ENCODE peak calls at places on chromosome 17, in eight cellular contexts. One of them, this sample, is unnamed. For H3K4me1, the result is how much of the 10 kb centered on the place peaks cover.

GRCh38 chr17:32519769-32520701 is 33.2 kb downstream of the CDK5R1 start:
- DNase-seq in esophagus squamous epithelium: no peak
- DNase-seq in suprapubic skin: peak
- DNase-seq in effector memory CD4-positive, alpha-beta T cell: peak
- DNase-seq in cardiac muscle cell: peak
- DNase-seq in pancreas: no peak
- DNase-seq in kidney: no peak
- DNase-seq in heart right ventricle: peak
- DNase-seq in this sample: no peak

GRCh38 chr17:68955181-68955841 is at the start of gene ABCA8:
- DNase-seq in effector memory CD4-positive, alpha-beta T cell: no peak
- DNase-seq in heart right ventricle: no peak
- DNase-seq in suprapubic skin: no peak
- DNase-seq in cardiac muscle cell: peak
- DNase-seq in kidney: no peak
- DNase-seq in pancreas: no peak
- DNase-seq in esophagus squamous epithelium: no peak
- DNase-seq in this sample: no peak

GRCh38 chr17:13544292-13544691 is 57.4 kb downstream of the HS3ST3A1 start:
- DNase-seq in pancreas: no peak
- DNase-seq in kidney: no peak
- DNase-seq in suprapubic skin: no peak
- DNase-seq in effector memory CD4-positive, alpha-beta T cell: no peak
- DNase-seq in heart right ventricle: no peak
- DNase-seq in cardiac muscle cell: peak
- DNase-seq in esophagus squamous epithelium: no peak
- DNase-seq in this sample: no peak

GRCh38 chr17:38448208-38448776 is 20.0 kb downstream of the ARHGAP23 start:
- DNase-seq in effector memory CD4-positive, alpha-beta T cell: no peak
- DNase-seq in cardiac muscle cell: no peak
- DNase-seq in pancreas: no peak
- DNase-seq in suprapubic skin: no peak
- DNase-seq in esophagus squamous epithelium: no peak
- DNase-seq in kidney: no peak
- DNase-seq in heart right ventricle: no peak
- DNase-seq in this sample: no peak

GRCh38 chr17:50721194-50722010 is 2.0 kb downstream of the LUC7L3 start:
- DNase-seq in effector memory CD4-positive, alpha-beta T cell: no peak
- DNase-seq in suprapubic skin: no peak
- DNase-seq in esophagus squamous epithelium: no peak
- DNase-seq in pancreas: no peak
- DNase-seq in kidney: no peak
- DNase-seq in heart right ventricle: no peak
- DNase-seq in cardiac muscle cell: no peak
- DNase-seq in this sample: no peak

GRCh38 chr17:33292981-33293867 is at the start of gene ASIC2:
- DNase-seq in cardiac muscle cell: no peak
- DNase-seq in pancreas: peak
- DNase-seq in effector memory CD4-positive, alpha-beta T cell: no peak
- DNase-seq in heart right ventricle: no peak
- DNase-seq in suprapubic skin: no peak
- DNase-seq in kidney: peak
- DNase-seq in esophagus squamous epithelium: no peak
- DNase-seq in this sample: no peak

GRCh38 chr17:58381124-58381838 is 29.3 kb upstream of the SUPT4H1 start:
- DNase-seq in cardiac muscle cell: peak
- DNase-seq in effector memory CD4-positive, alpha-beta T cell: no peak
- DNase-seq in heart right ventricle: no peak
- DNase-seq in suprapubic skin: no peak
- DNase-seq in pancreas: no peak
- DNase-seq in kidney: no peak
- DNase-seq in esophagus squamous epithelium: no peak
- DNase-seq in this sample: no peak

GRCh38 chr17:35684046-35684802 is 47.2 kb upstream of the RASL10B start:
- DNase-seq in cardiac muscle cell: peak
- DNase-seq in heart right ventricle: no peak
- DNase-seq in effector memory CD4-positive, alpha-beta T cell: no peak
- DNase-seq in esophagus squamous epithelium: no peak
- DNase-seq in kidney: no peak
- DNase-seq in suprapubic skin: no peak
- DNase-seq in pancreas: no peak
- DNase-seq in this sample: no peak

GRCh38 chr17:50689956-50690886 is 17.5 kb downstream of the ANKRD40 start:
- DNase-seq in effector memory CD4-positive, alpha-beta T cell: no peak
- DNase-seq in pancreas: no peak
- DNase-seq in esophagus squamous epithelium: no peak
- DNase-seq in heart right ventricle: no peak
- DNase-seq in suprapubic skin: no peak
- DNase-seq in cardiac muscle cell: peak
- DNase-seq in kidney: peak
- DNase-seq in this sample: no peak

DNA sequence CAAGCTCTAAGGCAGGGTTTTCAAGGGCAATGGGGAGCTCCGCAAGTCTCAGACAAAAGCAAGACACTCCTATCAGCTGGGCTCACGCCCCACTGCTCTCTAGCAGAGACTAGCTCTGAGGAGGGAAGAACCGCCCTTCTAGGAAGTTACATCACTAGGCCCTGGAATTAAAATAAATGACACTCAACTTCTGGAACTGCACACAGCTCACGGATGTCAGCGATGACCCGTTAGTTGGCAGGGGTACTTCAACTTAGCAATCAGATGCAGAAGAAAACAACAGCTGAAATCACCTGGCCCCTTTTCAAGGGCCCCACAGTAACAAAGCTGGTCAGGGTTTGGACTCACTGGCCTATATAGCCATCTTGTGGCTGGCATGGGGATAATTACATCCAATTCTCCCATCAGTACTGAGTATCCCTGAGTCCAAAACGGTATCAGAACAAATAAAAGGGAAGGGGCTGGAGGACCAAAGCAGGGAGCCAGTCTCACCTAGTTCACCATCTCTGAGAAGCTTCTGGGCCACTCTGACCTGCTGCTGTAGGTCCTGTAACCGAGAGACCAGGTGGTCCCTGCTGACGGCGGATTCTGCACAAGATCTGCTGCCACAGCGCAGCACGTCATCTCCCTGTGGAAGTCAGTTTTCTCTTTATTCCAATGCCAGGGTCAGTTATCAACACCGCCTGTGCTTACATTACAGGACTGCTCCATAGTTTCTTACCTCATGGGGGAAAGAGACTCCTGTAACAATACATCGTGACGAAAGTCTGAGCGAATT is 22.2 kb downstream of the SERPINF1 start:
- DNase-seq in effector memory CD4-positive, alpha-beta T cell: no peak
- DNase-seq in esophagus squamous epithelium: no peak
- DNase-seq in suprapubic skin: peak
- DNase-seq in heart right ventricle: peak
- DNase-seq in kidney: peak
- DNase-seq in pancreas: no peak
- DNase-seq in cardiac muscle cell: peak
- DNase-seq in this sample: peak
- H3K4me1 ChIP-seq in effector memory CD4-positive, alpha-beta T cell: under half
- H3K4me1 ChIP-seq in esophagus squamous epithelium: half or more
- H3K4me1 ChIP-seq in suprapubic skin: half or more
- H3K4me1 ChIP-seq in heart right ventricle: half or more
- H3K4me1 ChIP-seq in kidney: under half
- H3K4me1 ChIP-seq in pancreas: under half
- H3K4me1 ChIP-seq in cardiac muscle cell: under half
- H3K4me1 ChIP-seq in this sample: under half

GRCh38 chr17:42512246-42512645 is 23.8 kb upstream of the NAGLU start:
- DNase-seq in heart right ventricle: no peak
- DNase-seq in effector memory CD4-positive, alpha-beta T cell: no peak
- DNase-seq in kidney: no peak
- DNase-seq in suprapubic skin: no peak
- DNase-seq in pancreas: no peak
- DNase-seq in cardiac muscle cell: no peak
- DNase-seq in esophagus squamous epithelium: no peak
- DNase-seq in this sample: peak
- H3K27ac ChIP-seq in heart right ventricle: peak
- H3K27ac ChIP-seq in effector memory CD4-positive, alpha-beta T cell: no peak
- H3K27ac ChIP-seq in kidney: peak
- H3K27ac ChIP-seq in suprapubic skin: no peak
- H3K27ac ChIP-seq in pancreas: no peak
- H3K27ac ChIP-seq in cardiac muscle cell: no peak
- H3K27ac ChIP-seq in esophagus squamous epithelium: peak
- H3K27ac ChIP-seq in this sample: peak

GRCh38 chr17:18191071-18191667 is 7.5 kb downstream of the ALKBH5 start:
- DNase-seq in heart right ventricle: no peak
- DNase-seq in suprapubic skin: no peak
- DNase-seq in kidney: peak
- DNase-seq in esophagus squamous epithelium: no peak
- DNase-seq in pancreas: peak
- DNase-seq in effector memory CD4-positive, alpha-beta T cell: no peak
- DNase-seq in cardiac muscle cell: peak
- DNase-seq in this sample: no peak
- H3K4me1 ChIP-seq in heart right ventricle: half or more
- H3K4me1 ChIP-seq in suprapubic skin: half or more
- H3K4me1 ChIP-seq in kidney: half or more
- H3K4me1 ChIP-seq in esophagus squamous epithelium: half or more
- H3K4me1 ChIP-seq in pancreas: half or more
- H3K4me1 ChIP-seq in effector memory CD4-positive, alpha-beta T cell: under half
- H3K4me1 ChIP-seq in cardiac muscle cell: under half
- H3K4me1 ChIP-seq in this sample: under half

DNA sequence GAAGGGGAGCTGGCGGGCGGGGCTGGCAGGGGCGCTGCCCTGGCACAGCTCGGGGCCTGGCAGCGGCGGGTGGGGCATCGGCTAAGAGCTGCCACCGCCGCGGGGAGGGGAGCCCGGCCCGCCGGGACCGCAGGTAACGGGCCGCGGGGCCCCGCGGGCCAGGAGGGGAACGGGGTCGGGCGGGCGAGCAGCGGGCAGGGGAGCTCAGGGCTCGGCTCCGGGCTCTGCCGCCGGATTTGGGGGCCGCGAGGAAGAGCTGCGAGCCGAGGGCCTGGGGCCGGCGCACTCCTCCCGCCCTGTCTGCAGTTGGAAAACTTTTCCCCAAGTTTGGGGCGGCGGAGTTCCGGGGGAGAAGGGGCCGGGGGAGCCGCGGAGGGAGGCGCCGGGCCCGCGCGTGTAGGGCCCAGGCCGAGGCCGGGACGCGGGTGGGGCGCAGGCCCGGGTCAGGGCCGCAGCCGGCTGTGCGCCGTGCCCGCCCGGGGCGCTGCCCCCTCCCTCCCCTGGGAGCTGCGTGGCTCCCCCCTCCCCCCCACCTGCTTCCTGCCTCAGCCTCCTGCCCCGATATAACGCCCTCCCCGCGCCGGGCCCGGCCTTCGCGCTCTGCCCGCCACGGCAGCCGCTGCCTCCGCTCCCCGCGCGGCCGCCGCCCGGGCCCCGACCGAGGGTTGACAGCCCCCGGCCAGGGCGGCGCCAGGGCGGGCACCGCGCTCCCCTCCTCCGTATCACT is 754 bp downstream of the HIC1 start:
- DNase-seq in heart right ventricle: peak
- DNase-seq in effector memory CD4-positive, alpha-beta T cell: no peak
- DNase-seq in esophagus squamous epithelium: no peak
- DNase-seq in cardiac muscle cell: peak
- DNase-seq in kidney: peak
- DNase-seq in pancreas: peak
- DNase-seq in suprapubic skin: no peak
- DNase-seq in this sample: no peak
- H3K27ac ChIP-seq in heart right ventricle: peak
- H3K27ac ChIP-seq in effector memory CD4-positive, alpha-beta T cell: peak
- H3K27ac ChIP-seq in esophagus squamous epithelium: peak
- H3K27ac ChIP-seq in cardiac muscle cell: no peak
- H3K27ac ChIP-seq in kidney: peak
- H3K27ac ChIP-seq in pancreas: no peak
- H3K27ac ChIP-seq in suprapubic skin: peak
- H3K27ac ChIP-seq in this sample: no peak

GRCh38 chr17:82458885-82459424 is 414 bp downstream of the NARF start:
- DNase-seq in esophagus squamous epithelium: no peak
- DNase-seq in effector memory CD4-positive, alpha-beta T cell: peak
- DNase-seq in heart right ventricle: peak
- DNase-seq in kidney: peak
- DNase-seq in cardiac muscle cell: peak
- DNase-seq in pancreas: no peak
- DNase-seq in suprapubic skin: no peak
- DNase-seq in this sample: peak
- H3K4me1 ChIP-seq in esophagus squamous epithelium: half or more
- H3K4me1 ChIP-seq in effector memory CD4-positive, alpha-beta T cell: under half
- H3K4me1 ChIP-seq in heart right ventricle: under half
- H3K4me1 ChIP-seq in kidney: under half
- H3K4me1 ChIP-seq in cardiac muscle cell: under half
- H3K4me1 ChIP-seq in pancreas: under half
- H3K4me1 ChIP-seq in suprapubic skin: under half
- H3K4me1 ChIP-seq in this sample: under half